ENCODE peak calls at places on chromosomes 6 and 20, in nine cellular contexts. P is ovary; H is psoas muscle; B is bronchial epithelial cell; V is left ventricle myocardium superior; I is GM23338; A is CD8-positive, alpha-beta T cell; C is AG09309; F is GM23248. G is an unnamed sample.

GRCh38 chr6:83365931-83366330 is 64.9 kb downstream of the ME1 start:
- DNase-seq in P (no peak), H (no peak), B (no peak), V (no peak), I (no peak), A (no peak), C (peak; percentile 28), F (peak; percentile 39), G (no peak)

GRCh38 chr20:59043698-59044097 is 1.1 kb upstream of the PRELID3B start:
- DNase-seq in P (no peak), H (no peak), B (peak; percentile 55), V (no peak), I (no peak), A (no peak), C (no peak), F (peak; percentile 71), G (no peak)

GRCh38 chr6:127515794-127516675 is 3.1 kb downstream of the MTCL3 start:
- DNase-seq in P (peak; percentile 78), H (peak; percentile 63), B (no peak), V (peak; percentile 81), I (peak; percentile 74), A (peak; percentile 69), C (no peak), F (peak; percentile 82), G (no peak)

GRCh38 chr6:107290491-107290890 is 168.9 kb downstream of the PDSS2 start:
- DNase-seq in P (no peak), H (no peak), B (no peak), V (no peak), I (peak; percentile 29), A (no peak), C (no peak), F (no peak), G (no peak)

GRCh38 chr6:7042056-7042653 is 65.6 kb upstream of the RREB1 start:
- DNase-seq in P (no peak), H (no peak), B (peak; percentile 38), V (peak; percentile 47), I (no peak), A (no peak), C (no peak), F (peak; percentile 15), G (no peak)

GRCh38 chr6:144277174-144277573 is 8.0 kb upstream of the UTRN start:
- DNase-seq in P (no peak), H (no peak), B (no peak), V (no peak), I (no peak), A (no peak), C (no peak), F (no peak), G (no peak)

GRCh38 chr20:41594514-41595322 is 23.5 kb downstream of the CHD6 start:
- DNase-seq in P (no peak), H (no peak), B (no peak), V (no peak), I (no peak), A (no peak), C (no peak), F (no peak), G (no peak)

GRCh38 chr6:28606424-28607391 is 81.0 kb downstream of the GPX5 start:
- DNase-seq in P (peak; percentile 50), H (no peak), B (peak; percentile 64), V (no peak), I (peak; percentile 93), A (no peak), C (no peak), F (peak; percentile 75), G (no peak)

GRCh38 chr6:152142116-152142515 is 334.6 kb downstream of the ESR1 start:
- DNase-seq in P (no peak), H (no peak), B (no peak), V (no peak), I (no peak), A (no peak), C (no peak), F (no peak), G (no peak)

GRCh38 chr20:57901526-57901925 is 191.7 kb upstream of the PMEPA1 start:
- DNase-seq in P (no peak), H (no peak), B (no peak), V (no peak), I (no peak), A (no peak), C (no peak), F (no peak), G (peak; percentile 1)

GRCh38 chr20:21665687-21666446 is 39.6 kb upstream of the PAX1 start:
- DNase-seq in P (no peak), H (no peak), B (peak; percentile 60), V (no peak), I (no peak), A (no peak), C (no peak), F (no peak), G (no peak)

GRCh38 chr6:6870914-6871313 is 236.8 kb upstream of the RREB1 start:
- DNase-seq in P (no peak), H (no peak), B (no peak), V (no peak), I (no peak), A (no peak), C (no peak), F (no peak), G (no peak)

GRCh38 chr6:53615633-53616449 is 49.7 kb downstream of the KLHL31 start:
- DNase-seq in P (no peak), H (no peak), B (peak; percentile 100), V (no peak), I (peak; percentile 13), A (no peak), C (no peak), F (peak; percentile 87), G (no peak)

GRCh38 chr20:61737812-61738443 is 327.8 kb downstream of the TAF4 start:
- DNase-seq in P (no peak), H (no peak), B (no peak), V (no peak), I (no peak), A (no peak), C (no peak), F (no peak), G (no peak)

GRCh38 chr6:131368077-131368911 is 204.7 kb upstream of the ARG1 start:
- DNase-seq in P (peak; percentile 42), H (peak; percentile 20), B (peak; percentile 5), V (peak; percentile 55), I (no peak), A (no peak), C (peak; percentile 38), F (peak; percentile 76), G (peak; percentile 72)

GRCh38 chr6:25360611-25361010 is 81.4 kb downstream of the CARMIL1 start:
- DNase-seq in P (no peak), H (no peak), B (peak; percentile 71), V (no peak), I (no peak), A (no peak), C (peak; percentile 34), F (peak; percentile 64), G (no peak)

GRCh38 chr6:56806368-56806767 is 148.5 kb upstream of the BEND6 start:
- DNase-seq in P (no peak), H (no peak), B (no peak), V (no peak), I (no peak), A (no peak), C (no peak), F (no peak), G (no peak)

GRCh38 chr6:134317471-134318131 is at the start of gene SGK1:
- DNase-seq in P (peak; percentile 73), H (peak; percentile 21), B (peak; percentile 56), V (peak; percentile 39), I (peak; percentile 81), A (peak; percentile 25), C (no peak), F (peak; percentile 57), G (no peak)

GRCh38 chr6:88577461-88577860 is 386.0 kb downstream of the RNGTT start:
- DNase-seq in P (no peak), H (no peak), B (no peak), V (no peak), I (no peak), A (no peak), C (no peak), F (no peak), G (no peak)

GRCh38 chr6:140138311-140138994 is 764.0 kb upstream of the CITED2 start:
- DNase-seq in P (no peak), H (no peak), B (no peak), V (no peak), I (no peak), A (no peak), C (no peak), F (no peak), G (no peak)

GRCh38 chr6:70627500-70628254 is 40.0 kb upstream of the SMAP1 start:
- DNase-seq in P (no peak), H (no peak), B (no peak), V (no peak), I (no peak), A (no peak), C (no peak), F (no peak), G (no peak)

GRCh38 chr6:35543459-35544193 is 30.9 kb upstream of the TULP1 start:
- DNase-seq in P (no peak), H (no peak), B (peak; percentile 28), V (no peak), I (peak; percentile 92), A (no peak), C (no peak), F (no peak), G (no peak)

GRCh38 chr6:113630738-113631535 is 226.2 kb upstream of the MARCKS start:
- DNase-seq in P (no peak), H (no peak), B (peak; percentile 82), V (no peak), I (no peak), A (no peak), C (no peak), F (peak; percentile 82), G (peak; percentile 25)

GRCh38 chr6:148524976-148525375 is 182.3 kb downstream of the SASH1 start:
- DNase-seq in P (no peak), H (no peak), B (no peak), V (no peak), I (no peak), A (no peak), C (no peak), F (peak; percentile 89), G (no peak)

GRCh38 chr6:161596807-161597505 is 323.1 kb upstream of the AGPAT4 start:
- DNase-seq in P (no peak), H (no peak), B (no peak), V (no peak), I (no peak), A (no peak), C (no peak), F (no peak), G (no peak)

GRCh38 chr6:51648236-51648635 is 439.2 kb downstream of the PKHD1 start:
- DNase-seq in P (no peak), H (no peak), B (peak; percentile 78), V (no peak), I (no peak), A (no peak), C (no peak), F (no peak), G (no peak)

GRCh38 chr6:3455490-3456394 is 1.1 kb downstream of the SLC22A23 start:
- DNase-seq in P (peak; percentile 47), H (peak; percentile 48), B (no peak), V (peak; percentile 39), I (peak; percentile 54), A (peak; percentile 18), C (no peak), F (peak; percentile 52), G (peak; percentile 73)

GRCh38 chr20:25247100-25247665 is 702 bp upstream of the PYGB start:
- DNase-seq in P (peak; percentile 61), H (peak; percentile 60), B (peak; percentile 64), V (peak; percentile 84), I (peak; percentile 81), A (peak; percentile 25), C (no peak), F (peak; percentile 83), G (peak; percentile 82)

GRCh38 chr6:47426524-47427302 is 50.9 kb upstream of the CD2AP start:
- DNase-seq in P (no peak), H (no peak), B (no peak), V (no peak), I (no peak), A (no peak), C (no peak), F (no peak), G (no peak)

GRCh38 chr6:132715204-132715603 is 1.3 kb upstream of the VNN1 start:
- DNase-seq in P (no peak), H (no peak), B (peak; percentile 67), V (peak; percentile 25), I (peak; percentile 88), A (no peak), C (no peak), F (peak; percentile 87), G (peak; percentile 47)

GRCh38 chr6:47414517-47415167 is 62.9 kb upstream of the CD2AP start:
- DNase-seq in P (no peak), H (no peak), B (peak; percentile 32), V (no peak), I (peak; percentile 15), A (peak; percentile 11), C (peak; percentile 25), F (peak; percentile 72), G (no peak)